ENCODE peak calls at places on chromosomes 1 and 21, in nine cellular contexts. B, C, A, L, T, G, K, H and W are unnamed samples.

GRCh38 chr1:31981976-31982375 is 31.7 kb upstream of the KHDRBS1 start:
- DNase-seq in K (no peak), G (no peak), C (no peak), A (no peak), L (no peak), B (no peak), T (no peak), H (no peak), W (no peak)

GRCh38 chr1:160846281-160846680 is 16.4 kb downstream of the CD244 start:
- DNase-seq in A (no peak), L (no peak), K (no peak), B (no peak), C (no peak), H (no peak), G (no peak), T (no peak), W (no peak)

GRCh38 chr21:39518055-39518844 is 66.5 kb downstream of the SH3BGR start:
- DNase-seq in T (peak; percentile 76), H (peak; percentile 57), C (no peak), K (no peak), L (peak; percentile 25), G (no peak), A (peak; percentile 60), B (peak; percentile 31), W (no peak)

GRCh38 chr21:39669485-39669884 is 56.7 kb downstream of the B3GALT5 start:
- DNase-seq in G (no peak), C (no peak), B (no peak), A (no peak), K (no peak), L (no peak), T (no peak), H (no peak), W (no peak)

GRCh38 chr1:32702599-32703478 is at the start of gene SYNC:
- DNase-seq in A (peak; percentile 97), K (no peak), C (no peak), B (peak; percentile 65), L (peak; percentile 89), H (peak; percentile 72), G (peak; percentile 71), T (peak; percentile 67), W (peak; percentile 88)

GRCh38 chr1:4169991-4170390 is 269.9 kb upstream of the C1orf174 start:
- DNase-seq in B (no peak), L (no peak), T (no peak), K (no peak), G (no peak), A (no peak), C (no peak), H (no peak), W (no peak)

GRCh38 chr1:205082431-205082830 is 1.8 kb downstream of the TMEM81 start:
- DNase-seq in G (no peak), L (no peak), H (no peak), K (no peak), B (no peak), C (no peak), T (no peak), A (no peak), W (no peak)

GRCh38 chr1:90476411-90476810 is 240.7 kb downstream of the BARHL2 start:
- DNase-seq in B (no peak), G (no peak), H (no peak), L (no peak), T (no peak), C (no peak), A (no peak), K (no peak), W (no peak)

GRCh38 chr1:8740034-8740449 is 77.4 kb downstream of the RERE start:
- DNase-seq in T (no peak), B (peak; percentile 96), G (no peak), L (peak; percentile 88), C (no peak), K (no peak), A (no peak), H (peak; percentile 61), W (no peak)

GRCh38 chr1:156869455-156869854 is 8.8 kb downstream of the NTRK1 start:
- DNase-seq in G (no peak), K (no peak), A (no peak), L (no peak), B (no peak), C (no peak), H (no peak), T (no peak), W (no peak)

GRCh38 chr1:180131510-180131909 is 23.2 kb upstream of the QSOX1 start:
- DNase-seq in C (no peak), G (no peak), B (peak; percentile 99), T (no peak), H (peak; percentile 93), A (no peak), K (no peak), L (peak; percentile 86), W (no peak)

GRCh38 chr1:117852846-117853555 is 76.4 kb downstream of the GDAP2 start:
- DNase-seq in L (no peak), C (no peak), G (no peak), T (no peak), A (no peak), B (no peak), H (no peak), K (no peak), W (no peak)

GRCh38 chr1:231924183-231924582 is 297.6 kb downstream of the DISC1 start:
- DNase-seq in H (peak; percentile 28), K (no peak), C (no peak), B (no peak), G (no peak), L (peak; percentile 25), A (peak; percentile 71), T (no peak), W (no peak)

GRCh38 chr1:18955116-18955441 is 1.4 kb downstream of the IFFO2 start:
- DNase-seq in T (no peak), K (no peak), G (no peak), A (no peak), L (no peak), B (no peak), H (peak; percentile 42), C (no peak), W (no peak)

GRCh38 chr21:42793774-42794173 is 85.6 kb downstream of the WDR4 start:
- DNase-seq in C (no peak), L (no peak), G (no peak), B (no peak), A (no peak), T (no peak), K (no peak), H (no peak), W (no peak)

GRCh38 chr1:23592209-23592905 is 33.1 kb upstream of the ID3 start:
- DNase-seq in T (no peak), G (no peak), A (peak; percentile 26), C (no peak), B (no peak), L (no peak), K (no peak), H (no peak), W (no peak)